ENCODE peak calls at places on chromosomes 6 and 20, in nine cellular contexts. One of them, this sample, is unnamed.
A peak's percentile ranks its signal among the peaks of the same experiment; 100 is the strongest.

GRCh38 chr6:151067684-151068596 is 171.8 kb upstream of the AKAP12 start:
- DNase-seq in mesendoderm: no peak
- DNase-seq in upper lobe of left lung: peak; percentile 35
- DNase-seq in NCI-H2081: peak; percentile 7
- DNase-seq in CD8-positive, alpha-beta T cell: no peak
- DNase-seq in lung microvascular endothelial cell: peak; percentile 97
- DNase-seq in A549: peak; percentile 74
- DNase-seq in stimulated activated CD4-positive, alpha-beta T cell treated with anti-CD3 and anti-CD28 coated beads, Interleukin-1b, Interleukin-23, amount 100 ng/mL, for 4 hours: no peak
- DNase-seq in EL: peak; percentile 95
- DNase-seq in this sample: peak; percentile 92

GRCh38 chr6:4909063-4909645 is 94.7 kb downstream of the RPP40 start:
- DNase-seq in mesendoderm: no peak
- DNase-seq in upper lobe of left lung: no peak
- DNase-seq in CD8-positive, alpha-beta T cell: no peak
- DNase-seq in EL: no peak
- DNase-seq in NCI-H2081: no peak
- DNase-seq in A549: no peak
- DNase-seq in lung microvascular endothelial cell: no peak
- DNase-seq in stimulated activated CD4-positive, alpha-beta T cell treated with anti-CD3 and anti-CD28 coated beads, Interleukin-1b, Interleukin-23, amount 100 ng/mL, for 4 hours: no peak
- DNase-seq in this sample: no peak

GRCh38 chr6:146871613-146872465 is 273.1 kb downstream of the ADGB start:
- DNase-seq in stimulated activated CD4-positive, alpha-beta T cell treated with anti-CD3 and anti-CD28 coated beads, Interleukin-1b, Interleukin-23, amount 100 ng/mL, for 4 hours: no peak
- DNase-seq in NCI-H2081: no peak
- DNase-seq in upper lobe of left lung: no peak
- DNase-seq in lung microvascular endothelial cell: no peak
- DNase-seq in mesendoderm: no peak
- DNase-seq in A549: no peak
- DNase-seq in CD8-positive, alpha-beta T cell: no peak
- DNase-seq in EL: no peak
- DNase-seq in this sample: no peak

GRCh38 chr20:32484221-32485125 is 100.7 kb downstream of the NOL4L start:
- DNase-seq in EL: peak; percentile 28
- DNase-seq in upper lobe of left lung: no peak
- DNase-seq in mesendoderm: peak; percentile 31
- DNase-seq in CD8-positive, alpha-beta T cell: peak; percentile 37
- DNase-seq in NCI-H2081: peak; percentile 16
- DNase-seq in A549: peak; percentile 35
- DNase-seq in lung microvascular endothelial cell: peak; percentile 34
- DNase-seq in stimulated activated CD4-positive, alpha-beta T cell treated with anti-CD3 and anti-CD28 coated beads, Interleukin-1b, Interleukin-23, amount 100 ng/mL, for 4 hours: peak; percentile 29
- DNase-seq in this sample: no peak

GRCh38 chr6:170260686-170261085 is 30.2 kb downstream of the DLL1 start:
- DNase-seq in mesendoderm: no peak
- DNase-seq in lung microvascular endothelial cell: no peak
- DNase-seq in EL: no peak
- DNase-seq in stimulated activated CD4-positive, alpha-beta T cell treated with anti-CD3 and anti-CD28 coated beads, Interleukin-1b, Interleukin-23, amount 100 ng/mL, for 4 hours: no peak
- DNase-seq in NCI-H2081: no peak
- DNase-seq in upper lobe of left lung: no peak
- DNase-seq in A549: peak; percentile 26
- DNase-seq in CD8-positive, alpha-beta T cell: no peak
- DNase-seq in this sample: no peak

GRCh38 chr6:27293436-27294152 is 18.5 kb downstream of the POM121L2 start:
- DNase-seq in stimulated activated CD4-positive, alpha-beta T cell treated with anti-CD3 and anti-CD28 coated beads, Interleukin-1b, Interleukin-23, amount 100 ng/mL, for 4 hours: no peak
- DNase-seq in CD8-positive, alpha-beta T cell: no peak
- DNase-seq in upper lobe of left lung: no peak
- DNase-seq in A549: no peak
- DNase-seq in mesendoderm: peak; percentile 83
- DNase-seq in EL: peak; percentile 79
- DNase-seq in lung microvascular endothelial cell: no peak
- DNase-seq in NCI-H2081: no peak
- DNase-seq in this sample: peak; percentile 86

GRCh38 chr6:43290353-43290904 is 7.6 kb upstream of the SLC22A7 start:
- DNase-seq in EL: no peak
- DNase-seq in NCI-H2081: no peak
- DNase-seq in A549: no peak
- DNase-seq in CD8-positive, alpha-beta T cell: no peak
- DNase-seq in upper lobe of left lung: no peak
- DNase-seq in lung microvascular endothelial cell: no peak
- DNase-seq in mesendoderm: no peak
- DNase-seq in stimulated activated CD4-positive, alpha-beta T cell treated with anti-CD3 and anti-CD28 coated beads, Interleukin-1b, Interleukin-23, amount 100 ng/mL, for 4 hours: no peak
- DNase-seq in this sample: no peak

GRCh38 chr6:115091461-115091860 is 748.6 kb upstream of the HS3ST5 start:
- DNase-seq in lung microvascular endothelial cell: no peak
- DNase-seq in stimulated activated CD4-positive, alpha-beta T cell treated with anti-CD3 and anti-CD28 coated beads, Interleukin-1b, Interleukin-23, amount 100 ng/mL, for 4 hours: no peak
- DNase-seq in upper lobe of left lung: no peak
- DNase-seq in mesendoderm: peak; percentile 19
- DNase-seq in EL: no peak
- DNase-seq in A549: no peak
- DNase-seq in CD8-positive, alpha-beta T cell: no peak
- DNase-seq in NCI-H2081: no peak
- DNase-seq in this sample: no peak

GRCh38 chr20:2032168-2032567 is 38.3 kb upstream of the PDYN start:
- DNase-seq in CD8-positive, alpha-beta T cell: no peak
- DNase-seq in NCI-H2081: no peak
- DNase-seq in A549: no peak
- DNase-seq in stimulated activated CD4-positive, alpha-beta T cell treated with anti-CD3 and anti-CD28 coated beads, Interleukin-1b, Interleukin-23, amount 100 ng/mL, for 4 hours: no peak
- DNase-seq in EL: peak; percentile 67
- DNase-seq in lung microvascular endothelial cell: no peak
- DNase-seq in mesendoderm: peak; percentile 31
- DNase-seq in upper lobe of left lung: no peak
- DNase-seq in this sample: no peak

GRCh38 chr6:36368921-36369880 is 18.3 kb downstream of the ETV7 start:
- DNase-seq in CD8-positive, alpha-beta T cell: no peak
- DNase-seq in NCI-H2081: peak; percentile 59
- DNase-seq in lung microvascular endothelial cell: no peak
- DNase-seq in A549: no peak
- DNase-seq in EL: peak; percentile 87
- DNase-seq in upper lobe of left lung: peak; percentile 79
- DNase-seq in mesendoderm: peak; percentile 72
- DNase-seq in stimulated activated CD4-positive, alpha-beta T cell treated with anti-CD3 and anti-CD28 coated beads, Interleukin-1b, Interleukin-23, amount 100 ng/mL, for 4 hours: no peak
- DNase-seq in this sample: peak; percentile 71

GRCh38 chr6:151806757-151807512 is 547 bp upstream of the ESR1 start:
- DNase-seq in stimulated activated CD4-positive, alpha-beta T cell treated with anti-CD3 and anti-CD28 coated beads, Interleukin-1b, Interleukin-23, amount 100 ng/mL, for 4 hours: no peak
- DNase-seq in mesendoderm: no peak
- DNase-seq in lung microvascular endothelial cell: no peak
- DNase-seq in EL: no peak
- DNase-seq in CD8-positive, alpha-beta T cell: no peak
- DNase-seq in NCI-H2081: no peak
- DNase-seq in upper lobe of left lung: no peak
- DNase-seq in A549: no peak
- DNase-seq in this sample: no peak

GRCh38 chr20:46054606-46055005 is 25.6 kb downstream of the SLC12A5 start:
- DNase-seq in NCI-H2081: no peak
- DNase-seq in mesendoderm: no peak
- DNase-seq in stimulated activated CD4-positive, alpha-beta T cell treated with anti-CD3 and anti-CD28 coated beads, Interleukin-1b, Interleukin-23, amount 100 ng/mL, for 4 hours: no peak
- DNase-seq in EL: no peak
- DNase-seq in upper lobe of left lung: no peak
- DNase-seq in lung microvascular endothelial cell: no peak
- DNase-seq in CD8-positive, alpha-beta T cell: no peak
- DNase-seq in A549: no peak
- DNase-seq in this sample: no peak

GRCh38 chr20:15902493-15902892 is 670.8 kb downstream of the KIF16B start:
- DNase-seq in stimulated activated CD4-positive, alpha-beta T cell treated with anti-CD3 and anti-CD28 coated beads, Interleukin-1b, Interleukin-23, amount 100 ng/mL, for 4 hours: no peak
- DNase-seq in A549: no peak
- DNase-seq in NCI-H2081: no peak
- DNase-seq in lung microvascular endothelial cell: no peak
- DNase-seq in EL: peak; percentile 15
- DNase-seq in CD8-positive, alpha-beta T cell: no peak
- DNase-seq in mesendoderm: peak; percentile 64
- DNase-seq in upper lobe of left lung: no peak
- DNase-seq in this sample: no peak

GRCh38 chr6:159760602-159761057 is 1.2 kb upstream of the ACAT2 start:
- DNase-seq in EL: peak; percentile 95
- DNase-seq in upper lobe of left lung: no peak
- DNase-seq in mesendoderm: peak; percentile 99
- DNase-seq in NCI-H2081: no peak
- DNase-seq in CD8-positive, alpha-beta T cell: no peak
- DNase-seq in stimulated activated CD4-positive, alpha-beta T cell treated with anti-CD3 and anti-CD28 coated beads, Interleukin-1b, Interleukin-23, amount 100 ng/mL, for 4 hours: no peak
- DNase-seq in lung microvascular endothelial cell: peak; percentile 56
- DNase-seq in A549: no peak
- DNase-seq in this sample: peak; percentile 64

GRCh38 chr20:25076731-25077609 is 5.0 kb downstream of the VSX1 start:
- DNase-seq in stimulated activated CD4-positive, alpha-beta T cell treated with anti-CD3 and anti-CD28 coated beads, Interleukin-1b, Interleukin-23, amount 100 ng/mL, for 4 hours: no peak
- DNase-seq in NCI-H2081: no peak
- DNase-seq in lung microvascular endothelial cell: no peak
- DNase-seq in upper lobe of left lung: no peak
- DNase-seq in CD8-positive, alpha-beta T cell: no peak
- DNase-seq in EL: no peak
- DNase-seq in mesendoderm: no peak
- DNase-seq in A549: peak; percentile 89
- DNase-seq in this sample: peak; percentile 81

GRCh38 chr6:108779521-108779920 is 68.7 kb upstream of the ARMC2 start:
- DNase-seq in mesendoderm: no peak
- DNase-seq in A549: no peak
- DNase-seq in NCI-H2081: no peak
- DNase-seq in lung microvascular endothelial cell: no peak
- DNase-seq in CD8-positive, alpha-beta T cell: no peak
- DNase-seq in upper lobe of left lung: no peak
- DNase-seq in stimulated activated CD4-positive, alpha-beta T cell treated with anti-CD3 and anti-CD28 coated beads, Interleukin-1b, Interleukin-23, amount 100 ng/mL, for 4 hours: no peak
- DNase-seq in EL: no peak
- DNase-seq in this sample: no peak

GRCh38 chr20:63434599-63435378 is 37.7 kb downstream of the KCNQ2 start:
- DNase-seq in upper lobe of left lung: peak; percentile 67
- DNase-seq in EL: peak; percentile 77
- DNase-seq in A549: peak; percentile 89
- DNase-seq in CD8-positive, alpha-beta T cell: peak; percentile 76
- DNase-seq in stimulated activated CD4-positive, alpha-beta T cell treated with anti-CD3 and anti-CD28 coated beads, Interleukin-1b, Interleukin-23, amount 100 ng/mL, for 4 hours: peak; percentile 53
- DNase-seq in lung microvascular endothelial cell: peak; percentile 63
- DNase-seq in NCI-H2081: peak; percentile 45
- DNase-seq in mesendoderm: peak; percentile 92
- DNase-seq in this sample: peak; percentile 85

GRCh38 chr6:144158133-144158532 is 7.8 kb downstream of the STX11 start:
- DNase-seq in lung microvascular endothelial cell: peak; percentile 81
- DNase-seq in EL: peak; percentile 98
- DNase-seq in upper lobe of left lung: no peak
- DNase-seq in mesendoderm: peak; percentile 98
- DNase-seq in CD8-positive, alpha-beta T cell: no peak
- DNase-seq in NCI-H2081: no peak
- DNase-seq in stimulated activated CD4-positive, alpha-beta T cell treated with anti-CD3 and anti-CD28 coated beads, Interleukin-1b, Interleukin-23, amount 100 ng/mL, for 4 hours: no peak
- DNase-seq in A549: no peak
- DNase-seq in this sample: peak; percentile 85

GRCh38 chr20:9126527-9126926 is 57.6 kb downstream of the PLCB4 start:
- DNase-seq in mesendoderm: no peak
- DNase-seq in EL: no peak
- DNase-seq in stimulated activated CD4-positive, alpha-beta T cell treated with anti-CD3 and anti-CD28 coated beads, Interleukin-1b, Interleukin-23, amount 100 ng/mL, for 4 hours: no peak
- DNase-seq in upper lobe of left lung: no peak
- DNase-seq in CD8-positive, alpha-beta T cell: no peak
- DNase-seq in NCI-H2081: no peak
- DNase-seq in lung microvascular endothelial cell: no peak
- DNase-seq in A549: no peak
- DNase-seq in this sample: no peak

GRCh38 chr20:20393770-20394169 is 25.9 kb downstream of the INSM1 start:
- DNase-seq in NCI-H2081: no peak
- DNase-seq in EL: peak; percentile 2
- DNase-seq in mesendoderm: no peak
- DNase-seq in lung microvascular endothelial cell: no peak
- DNase-seq in upper lobe of left lung: no peak
- DNase-seq in stimulated activated CD4-positive, alpha-beta T cell treated with anti-CD3 and anti-CD28 coated beads, Interleukin-1b, Interleukin-23, amount 100 ng/mL, for 4 hours: no peak
- DNase-seq in CD8-positive, alpha-beta T cell: no peak
- DNase-seq in A549: no peak
- DNase-seq in this sample: no peak

GRCh38 chr6:78824045-78824444 is 43.3 kb upstream of the IRAK1BP1 start:
- DNase-seq in EL: no peak
- DNase-seq in mesendoderm: no peak
- DNase-seq in CD8-positive, alpha-beta T cell: no peak
- DNase-seq in NCI-H2081: no peak
- DNase-seq in stimulated activated CD4-positive, alpha-beta T cell treated with anti-CD3 and anti-CD28 coated beads, Interleukin-1b, Interleukin-23, amount 100 ng/mL, for 4 hours: no peak
- DNase-seq in A549: no peak
- DNase-seq in lung microvascular endothelial cell: no peak
- DNase-seq in upper lobe of left lung: no peak
- DNase-seq in this sample: no peak

GRCh38 chr20:47627540-47627939 is 125.9 kb downstream of the NCOA3 start:
- DNase-seq in CD8-positive, alpha-beta T cell: no peak
- DNase-seq in A549: no peak
- DNase-seq in EL: no peak
- DNase-seq in stimulated activated CD4-positive, alpha-beta T cell treated with anti-CD3 and anti-CD28 coated beads, Interleukin-1b, Interleukin-23, amount 100 ng/mL, for 4 hours: no peak
- DNase-seq in upper lobe of left lung: no peak
- DNase-seq in NCI-H2081: no peak
- DNase-seq in lung microvascular endothelial cell: no peak
- DNase-seq in mesendoderm: no peak
- DNase-seq in this sample: no peak

GRCh38 chr20:39129523-39129922 is 167.4 kb downstream of the DHX35 start:
- DNase-seq in CD8-positive, alpha-beta T cell: no peak
- DNase-seq in EL: no peak
- DNase-seq in NCI-H2081: no peak
- DNase-seq in A549: no peak
- DNase-seq in stimulated activated CD4-positive, alpha-beta T cell treated with anti-CD3 and anti-CD28 coated beads, Interleukin-1b, Interleukin-23, amount 100 ng/mL, for 4 hours: no peak
- DNase-seq in lung microvascular endothelial cell: no peak
- DNase-seq in mesendoderm: no peak
- DNase-seq in upper lobe of left lung: no peak
- DNase-seq in this sample: no peak

This sample was measured in A172.